ENCODE peak calls at places on chromosomes 6 and 20, in five cellular contexts. G, P, H, Z and V are unnamed samples.

GRCh38 chr20:3233131-3233990 is 5.6 kb downstream of the SLC4A11 start:
- DNase-seq in P (no peak), G (no peak), H (no peak), Z (no peak), V (no peak)

GRCh38 chr6:52077180-52077884 is 10.1 kb downstream of the PKHD1 start:
- DNase-seq in Z (no peak), G (no peak), P (no peak), H (no peak), V (no peak)

GRCh38 chr6:113362542-113363430 is 494.4 kb upstream of the MARCKS start:
- DNase-seq in Z (peak; percentile 65), H (no peak), G (no peak), P (no peak), V (no peak)

GRCh38 chr20:24827603-24828295 is 121.3 kb upstream of the CST7 start:
- DNase-seq in P (no peak), H (no peak), G (no peak), Z (no peak), V (no peak)

GRCh38 chr6:131182991-131183425 is 47.7 kb downstream of the AKAP7 start:
- DNase-seq in P (no peak), Z (peak; percentile 22), G (no peak), H (peak; percentile 69), V (no peak)

GRCh38 chr6:53437557-53438202 is 88.9 kb upstream of the ELOVL5 start:
- DNase-seq in P (no peak), G (no peak), H (peak; percentile 82), Z (peak; percentile 89), V (peak; percentile 39)

GRCh38 chr20:39885975-39886649 is 802.9 kb downstream of the MAFB start:
- DNase-seq in H (peak; percentile 81), P (peak; percentile 70), Z (peak; percentile 90), G (peak; percentile 80), V (peak; percentile 44)

GRCh38 chr6:75643173-75643572 is 41.5 kb downstream of the SENP6 start:
- DNase-seq in H (no peak), P (no peak), G (no peak), Z (peak; percentile 7), V (no peak)

GRCh38 chr20:31566658-31567379 is 38.3 kb upstream of the ID1 start:
- DNase-seq in G (no peak), H (peak; percentile 86), P (no peak), Z (peak; percentile 25), V (no peak)

GRCh38 chr20:14470231-14470894 is 133.0 kb upstream of the FLRT3 start:
- DNase-seq in Z (no peak), G (no peak), H (peak; percentile 37), P (no peak), V (no peak)

GRCh38 chr20:31607640-31608255 is 2.7 kb downstream of the ID1 start:
- DNase-seq in Z (peak; percentile 51), P (no peak), H (no peak), G (no peak), V (no peak)

GRCh38 chr20:51486197-51487005 is 56.1 kb downstream of the NFATC2 start:
- DNase-seq in P (no peak), H (no peak), G (no peak), Z (peak; percentile 83), V (no peak)

GRCh38 chr6:41334482-41335023 is 855 bp upstream of the NCR2 start:
- DNase-seq in P (no peak), H (no peak), Z (no peak), G (no peak), V (no peak)

GRCh38 chr6:98880486-98880885 is 46.1 kb downstream of the POU3F2 start:
- DNase-seq in G (no peak), Z (no peak), P (no peak), H (no peak), V (no peak)

GRCh38 chr20:44917399-44917798 is 7.5 kb downstream of the PABPC1L start:
- DNase-seq in P (no peak), G (no peak), Z (no peak), H (no peak), V (no peak)

GRCh38 chr20:57654363-57654997 is 34.3 kb upstream of the ZBP1 start:
- DNase-seq in H (peak; percentile 76), P (no peak), G (peak; percentile 59), Z (peak; percentile 55), V (no peak)

GRCh38 chr6:16575655-16576054 is 185.6 kb downstream of the ATXN1 start:
- DNase-seq in P (no peak), G (no peak), Z (no peak), H (no peak), V (no peak)

GRCh38 chr6:167429353-167429752 is 104.5 kb downstream of the TTLL2 start:
- DNase-seq in Z (no peak), G (no peak), P (no peak), H (no peak), V (no peak)
- H3K27ac ChIP-seq in Z (no peak overlapping the region), G (no peak overlapping the region), P (no peak overlapping the region), H (no peak overlapping the region), V (no peak overlapping the region)

GRCh38 chr6:43669922-43670622 is 17.5 kb downstream of the MRPS18A start:
- DNase-seq in H (peak; percentile 40), G (no peak), P (no peak), Z (no peak), V (peak; percentile 27)
- H3K27ac ChIP-seq in H (peak overlapping the region; percentile 60), G (peak overlapping the region; percentile 83), P (peak overlapping the region; percentile 89), Z (no peak overlapping the region), V (peak overlapping the region; percentile 65)

GRCh38 chr6:150410395-150410794 is 41.6 kb downstream of the IYD start:
- DNase-seq in G (no peak), Z (no peak), P (no peak), H (no peak), V (no peak)

GRCh38 chr6:150409576-150410066 is 40.8 kb downstream of the IYD start:
- DNase-seq in G (peak; percentile 56), P (peak; percentile 48), Z (no peak), H (peak; percentile 23), V (no peak)

GRCh38 chr6:150406948-150407347 is 38.1 kb downstream of the IYD start:
- DNase-seq in H (no peak), P (no peak), Z (no peak), G (no peak), V (no peak)

GRCh38 chr6:150410906-150411305 is 42.1 kb downstream of the IYD start:
- DNase-seq in P (no peak), Z (peak; percentile 42), H (no peak), G (no peak), V (no peak)

DNA sequence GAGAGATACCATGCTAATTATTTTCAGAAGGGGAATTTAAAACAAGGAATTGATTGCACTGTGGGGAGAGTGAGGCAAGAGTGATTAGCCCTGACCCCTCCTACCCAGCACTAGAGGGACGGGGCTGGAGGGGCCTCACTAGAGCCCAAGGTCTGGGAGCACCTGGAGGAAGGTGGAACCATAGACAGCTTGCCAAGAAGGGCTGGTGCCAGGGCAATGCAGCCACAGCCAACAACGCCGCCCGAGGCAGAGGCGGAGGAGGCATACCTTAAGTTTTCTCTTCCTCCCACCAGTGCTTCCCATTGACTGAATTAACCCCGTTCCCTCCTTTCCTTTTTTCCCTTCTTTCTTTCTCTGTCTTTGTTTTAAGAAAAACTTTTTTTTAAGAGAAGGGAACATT is 40.0 kb downstream of the IYD start:
- DNase-seq in P (no peak), G (no peak), Z (no peak), H (no peak), V (no peak)
- H3K27ac ChIP-seq in P (no peak overlapping the region), G (no peak overlapping the region), Z (no peak overlapping the region), H (no peak overlapping the region), V (no peak overlapping the region)

GRCh38 chr6:11367638-11368199 is 135.3 kb upstream of the NEDD9 start:
- DNase-seq in P (no peak), Z (no peak), H (peak; percentile 50), G (no peak), V (no peak)
- H3K27ac ChIP-seq in P (peak overlapping the region; percentile 88), Z (no peak overlapping the region), H (peak overlapping the region; percentile 63), G (peak overlapping the region; percentile 59), V (peak overlapping the region; percentile 51)

DNA sequence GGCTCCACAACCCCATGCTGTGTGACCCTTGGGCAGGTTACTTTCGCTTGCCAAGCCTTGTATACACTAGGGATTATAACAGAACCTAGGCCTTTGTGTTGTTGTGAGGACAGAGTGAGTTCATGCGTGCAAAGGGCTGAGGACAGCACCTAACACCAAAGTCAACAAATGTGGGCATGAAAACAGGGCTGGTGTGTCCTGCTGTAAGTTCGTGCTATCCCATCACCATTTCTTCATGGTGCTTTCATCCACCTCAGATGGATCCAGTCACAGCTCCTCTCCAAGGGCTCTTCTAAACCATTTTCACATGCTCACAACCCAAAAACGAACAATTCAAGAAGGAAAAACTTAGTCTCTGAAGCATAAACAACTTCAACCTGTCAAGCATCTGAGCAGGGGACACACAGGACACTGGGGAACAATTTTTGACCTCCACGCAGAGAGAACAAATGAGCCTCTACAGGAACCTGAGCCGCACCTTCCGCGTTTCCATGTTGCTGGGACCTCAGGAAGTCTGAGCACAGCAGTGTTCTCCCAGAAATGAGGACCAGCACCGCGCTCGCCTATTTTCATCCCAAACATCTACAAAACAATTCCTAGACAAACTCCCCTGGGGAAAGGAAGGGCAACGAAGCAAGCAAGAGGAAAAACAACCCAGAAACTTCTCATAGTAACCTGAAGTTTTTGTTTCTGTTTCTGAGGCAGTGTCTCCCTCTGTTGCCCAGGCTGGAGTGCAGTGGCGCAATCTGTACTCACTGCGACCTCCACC is 3.1 kb downstream of the LRP11 start:
- DNase-seq in H (no peak), Z (no peak), G (no peak), P (no peak), V (no peak)
- H3K27ac ChIP-seq in H (no peak overlapping the region), Z (peak overlapping the region; percentile 61), G (no peak overlapping the region), P (no peak overlapping the region), V (no peak overlapping the region)

GRCh38 chr20:34875657-34876160 is 703 bp upstream of the ACSS2 start:
- DNase-seq in G (no peak), H (no peak), P (no peak), Z (no peak), V (no peak)

GRCh38 chr20:34872604-34873224 is at the start of gene GGT7:
- DNase-seq in G (peak; percentile 92), Z (peak; percentile 67), H (peak; percentile 92), P (peak; percentile 85), V (no peak)

GRCh38 chr20:34873583-34874093 is 982 bp upstream of the GGT7 start:
- DNase-seq in Z (no peak), P (no peak), H (no peak), G (no peak), V (no peak)

GRCh38 chr20:34871966-34872603 is 571 bp downstream of the GGT7 start:
- DNase-seq in P (no peak), G (no peak), Z (no peak), H (no peak), V (no peak)

GRCh38 chr20:34874094-34874654 is 1.5 kb upstream of the GGT7 start:
- DNase-seq in Z (peak; percentile 75), P (peak; percentile 66), G (peak; percentile 82), H (peak; percentile 89), V (peak; percentile 26)
- H3K27ac ChIP-seq in Z (no peak overlapping the region), P (peak overlapping the region; percentile 89), G (peak overlapping the region; percentile 96), H (peak overlapping the region; percentile 89), V (peak overlapping the region; percentile 66)